ENCODE peak calls at places on chromosomes 3 and 15, in six cellular contexts. V is stimulated activated CD4-positive, alpha-beta T cell treated with anti-CD3 and anti-CD28 coated beads, Interleukin-2, amount 100 ng/mL, for 48 hours; Q is activated CD4-positive, alpha-beta T cell treated with anti-CD3 and anti-CD28 coated beads, Interleukin-2, amount 10 ng/mL, durations not matched to agents 24 days and 14 days; M is HS-27A; H is nucleus accumbens; U is GM13977. D is an unnamed sample.

GRCh38 chr3:107977571-107977970 is 113.3 kb downstream of the CD47 start:
- DNase-seq in M (no peak), Q (no peak), V (no peak), H (no peak), U (no peak), D (no peak)

GRCh38 chr3:84724877-84725276 is 233.9 kb upstream of the CADM2 start:
- DNase-seq in V (no peak), H (no peak), U (no peak), Q (no peak), M (peak), D (no peak)

GRCh38 chr3:129822679-129823078 is 70.8 kb downstream of the TMCC1 start:
- DNase-seq in H (no peak), V (no peak), U (no peak), Q (no peak), M (no peak), D (no peak)

GRCh38 chr3:51945031-51945840 is 3.1 kb downstream of the PARP3 start:
- DNase-seq in U (no peak), Q (no peak), H (no peak), V (no peak), M (no peak), D (no peak)

GRCh38 chr15:65180167-65180566 is 5.0 kb downstream of the CLPX start:
- DNase-seq in Q (no peak), M (no peak), H (no peak), V (no peak), U (no peak), D (no peak)

GRCh38 chr15:96626936-96627577 is 296.6 kb downstream of the NR2F2 start:
- DNase-seq in M (no peak), Q (no peak), H (no peak), V (no peak), U (no peak), D (no peak)

GRCh38 chr3:24538891-24539290 is 44.2 kb upstream of the THRB start:
- DNase-seq in Q (no peak), M (no peak), U (no peak), H (no peak), V (no peak), D (no peak)

GRCh38 chr3:55501905-55502304 is 14.8 kb upstream of the WNT5A start:
- DNase-seq in H (no peak), U (no peak), V (no peak), M (no peak), Q (no peak), D (no peak)

GRCh38 chr3:39513801-39514369 is 46.4 kb downstream of the MOBP start:
- DNase-seq in U (no peak), H (no peak), M (no peak), V (no peak), Q (no peak), D (no peak)

GRCh38 chr3:72582211-72582878 is 265.9 kb downstream of the SHQ1 start:
- DNase-seq in V (no peak), M (no peak), Q (no peak), U (peak), H (no peak), D (no peak)

GRCh38 chr15:76150508-76150907 is 90.7 kb downstream of the TMEM266 start:
- DNase-seq in M (no peak), Q (no peak), H (no peak), U (no peak), V (no peak), D (peak)

GRCh38 chr15:69853572-69853971 is 244.1 kb downstream of the TLE3 start:
- DNase-seq in Q (no peak), U (no peak), H (no peak), V (no peak), M (peak), D (no peak)

GRCh38 chr3:188197388-188197847 is 43.5 kb downstream of the LPP start:
- DNase-seq in V (no peak), Q (no peak), U (peak), M (no peak), H (no peak), D (no peak)

GRCh38 chr3:16112910-16113504 is 61.5 kb upstream of the GALNT15 start:
- DNase-seq in H (no peak), Q (no peak), V (no peak), M (no peak), U (no peak), D (no peak)

GRCh38 chr3:172685331-172686214 is 25.3 kb downstream of the NCEH1 start:
- DNase-seq in V (no peak), U (no peak), M (no peak), H (no peak), Q (no peak), D (no peak)

GRCh38 chr3:11022115-11022514 is 29.6 kb downstream of the SLC6A1 start:
- DNase-seq in U (no peak), Q (no peak), H (no peak), M (no peak), V (no peak), D (no peak)

GRCh38 chr15:45265506-45265905 is 13.5 kb downstream of the SLC28A2 start:
- DNase-seq in U (no peak), H (no peak), V (no peak), Q (no peak), M (no peak), D (no peak)

GRCh38 chr15:48802867-48803266 is 8.0 kb downstream of the CEP152 start:
- DNase-seq in M (peak), V (no peak), H (no peak), U (no peak), Q (no peak), D (no peak)

GRCh38 chr3:43215138-43215537 is 71.2 kb upstream of the SNRK start:
- DNase-seq in M (no peak), Q (no peak), V (no peak), H (no peak), U (no peak), D (no peak)

GRCh38 chr3:66099541-66100065 is 60.9 kb upstream of the MAGI1 start:
- DNase-seq in V (no peak), Q (no peak), U (no peak), H (no peak), M (no peak), D (no peak)

GRCh38 chr3:152398495-152398894 is 129.8 kb downstream of the MBNL1 start:
- DNase-seq in Q (no peak), H (no peak), M (no peak), V (no peak), U (no peak), D (no peak)

GRCh38 chr15:76332796-76333195 is 3.8 kb upstream of the ISL2 start:
- DNase-seq in U (no peak), M (no peak), H (no peak), Q (no peak), V (no peak), D (no peak)

GRCh38 chr15:35087759-35088158 is 2.7 kb upstream of the NANOGP8 start:
- DNase-seq in U (no peak), Q (no peak), V (no peak), M (no peak), H (no peak), D (no peak)